ENCODE peak calls at places on chromosomes 5 and 9, in ten cellular contexts. X is GM23248, D is sigmoid colon, H is tibial artery, R is iPS DF 6.9, B is testis, L is ovary, E is prostate gland, V is SK-N-SH, M is spleen. N is an unnamed sample. For H3K36me3 and H3K27me3, the result is how much of the 10 kb centered on the place peaks cover.

GRCh38 chr9:72883867-72884266 is 69.0 kb downstream of the ALDH1A1 start:
- DNase-seq in X (peak), D (no peak), M (no peak), H (no peak), R (no peak), V (no peak), E (no peak), B (no peak), L (no peak), N (no peak)

GRCh38 chr5:28580616-28581015 is 1542.2 kb upstream of the CDH9 start:
- DNase-seq in R (no peak), H (no peak), M (no peak), V (no peak), D (no peak), L (no peak), X (no peak), E (no peak), B (no peak), N (no peak)

GRCh38 chr5:150346592-150346991 is 10.9 kb upstream of the TCOF1 start:
- DNase-seq in B (no peak), V (no peak), E (no peak), M (no peak), L (no peak), X (no peak), R (no peak), D (no peak), H (no peak), N (no peak)

GRCh38 chr5:9269024-9269423 is 276.9 kb downstream of the SEMA5A start:
- DNase-seq in D (no peak), X (peak), H (no peak), L (no peak), V (peak), R (no peak), B (no peak), E (no peak), M (no peak), N (no peak)

GRCh38 chr9:6628714-6629113 is 16.8 kb downstream of the GLDC start:
- DNase-seq in E (no peak), R (no peak), V (no peak), X (no peak), D (no peak), M (no peak), L (no peak), H (no peak), B (no peak), N (no peak)

GRCh38 chr5:102048940-102049339 is 247.1 kb downstream of the SLCO4C1 start:
- DNase-seq in D (no peak), X (no peak), R (no peak), M (no peak), L (no peak), H (no peak), V (peak), B (no peak), E (no peak), N (no peak)

GRCh38 chr5:179241764-179242370 is 103.4 kb downstream of the ADAMTS2 start:
- DNase-seq in E (no peak), R (no peak), H (peak), X (no peak), D (peak), M (peak), B (no peak), L (peak), V (no peak), N (no peak)

GRCh38 chr5:135248801-135249231 is 150.2 kb downstream of the MACROH2A1 start:
- DNase-seq in X (no peak), V (no peak), D (peak), R (no peak), H (no peak), M (peak), E (no peak), L (no peak), B (peak), N (no peak)

GRCh38 chr9:11141357-11141756 is 528.6 kb upstream of the PTPRD start:
- DNase-seq in M (no peak), E (no peak), R (no peak), D (no peak), V (no peak), X (no peak), L (no peak), H (no peak), B (no peak), N (no peak)

GRCh38 chr5:115601709-115602584 is at the start of gene TICAM2:
- DNase-seq in M (peak), R (no peak), V (peak), L (peak), B (peak), E (peak), H (peak), D (peak), X (peak), N (no peak)

DNA sequence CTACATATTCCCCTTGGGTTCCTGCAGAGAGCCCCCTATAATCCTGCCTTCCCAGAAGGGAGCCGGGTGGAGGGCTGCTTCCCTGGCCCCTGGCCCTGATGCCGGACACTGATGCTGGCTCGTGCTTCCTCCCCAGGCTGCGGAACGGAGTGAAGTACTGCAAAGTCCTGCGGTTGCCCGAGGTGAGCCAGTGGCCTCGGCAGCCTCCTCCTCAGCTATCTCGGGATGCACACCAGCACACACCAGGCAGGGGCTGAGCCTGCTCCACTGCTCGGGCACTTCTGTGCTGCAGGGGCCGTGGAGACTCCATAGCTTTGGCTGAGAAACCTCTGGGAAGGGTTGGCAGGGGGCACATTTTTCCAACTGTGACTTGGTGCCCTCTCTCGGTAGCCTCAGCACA is 38.3 kb downstream of the USP20 start:
- DNase-seq in R (no peak), D (no peak), V (no peak), E (no peak), M (no peak), L (no peak), H (no peak), X (no peak), B (no peak), N (no peak)
- H3K36me3 ChIP-seq in R (under half), D (under half), V (under half), E (under half), M (under half), L (under half), H (under half), X (under half), B (under half), N (under half)

GRCh38 chr5:73311291-73312110 is 137.1 kb downstream of the FOXD1 start:
- DNase-seq in M (no peak), V (no peak), E (no peak), L (no peak), D (no peak), H (peak), R (no peak), X (peak), B (no peak), N (peak)

GRCh38 chr5:73312146-73312871 is 136.3 kb downstream of the FOXD1 start:
- DNase-seq in X (peak), V (no peak), H (no peak), D (no peak), E (no peak), L (no peak), R (no peak), B (peak), M (no peak), N (no peak)

GRCh38 chr5:73317523-73317922 is 131.1 kb downstream of the FOXD1 start:
- DNase-seq in X (no peak), H (no peak), L (no peak), V (no peak), E (no peak), D (no peak), M (no peak), B (no peak), R (no peak), N (no peak)

GRCh38 chr5:73314395-73315195 is 134.0 kb downstream of the FOXD1 start:
- DNase-seq in X (no peak), M (no peak), V (no peak), B (no peak), E (no peak), L (no peak), R (no peak), H (no peak), D (no peak), N (no peak)

DNA sequence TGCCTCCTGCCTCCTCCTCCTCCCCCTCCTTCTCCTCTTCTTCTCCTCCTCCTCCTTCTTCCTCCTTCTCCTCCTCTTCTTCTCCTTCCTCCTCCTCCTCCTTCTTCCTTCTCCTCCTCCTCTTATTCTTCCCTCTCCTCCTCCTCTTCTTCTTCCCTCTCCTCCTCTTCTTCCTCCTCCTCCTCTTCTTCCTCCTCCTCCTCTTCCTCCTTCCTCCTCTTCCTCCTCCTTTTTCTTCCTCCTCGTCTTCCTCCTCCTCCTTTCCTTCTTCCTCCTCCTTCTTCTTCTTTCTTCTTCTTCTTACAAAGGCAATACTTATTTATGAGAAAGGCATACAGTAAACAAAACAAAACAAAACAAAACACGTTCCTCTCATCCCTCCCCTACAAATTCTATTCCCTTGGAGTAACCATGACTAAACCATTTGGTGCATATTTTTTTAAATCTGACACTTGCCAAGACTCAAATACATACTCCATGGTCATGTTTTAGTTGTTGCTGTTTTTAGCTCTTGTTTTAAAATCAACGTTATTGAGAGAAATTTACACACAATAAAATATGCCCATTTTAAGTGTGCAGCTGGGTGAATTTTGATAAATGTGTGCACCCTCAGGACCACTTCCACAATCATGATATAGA is 135.6 kb downstream of the FOXD1 start:
- DNase-seq in D (no peak), V (no peak), R (no peak), X (peak), H (no peak), E (no peak), L (no peak), B (no peak), M (no peak), N (no peak)
- H3K27me3 ChIP-seq in D (under half), V (under half), R (under half), X (under half), H (under half), E (under half), L (under half), B (under half), M (half or more), N (under half)

DNA sequence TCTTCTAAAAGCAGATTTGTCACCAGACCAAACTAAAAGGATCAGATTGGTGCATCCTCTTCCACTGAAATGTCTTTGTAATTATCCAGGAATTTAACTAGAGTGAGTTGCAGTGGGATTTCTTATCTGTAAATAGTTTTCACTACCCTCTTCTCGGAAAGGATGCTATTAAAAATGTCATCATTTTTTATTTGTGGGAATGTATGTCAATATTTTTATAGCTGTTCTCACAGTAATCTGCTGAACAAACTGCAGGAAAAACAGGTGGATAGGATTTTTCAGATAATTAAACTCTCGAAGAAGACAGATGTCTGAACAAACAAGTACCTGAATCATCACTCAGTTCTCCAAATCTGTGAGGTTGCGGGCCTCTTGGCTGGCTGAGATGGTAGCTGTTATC is 62.7 kb downstream of the RAB14 start:
- DNase-seq in R (no peak), X (no peak), E (no peak), H (no peak), B (no peak), M (no peak), D (no peak), L (no peak), V (no peak), N (no peak)
- H3K36me3 ChIP-seq in R (under half), X (under half), E (under half), H (half or more), B (under half), M (half or more), D (under half), L (under half), V (half or more), N (under half)

GRCh38 chr5:1868886-1869285 is 13.8 kb downstream of the IRX4 start:
- DNase-seq in M (no peak), X (no peak), D (no peak), B (no peak), V (no peak), R (no peak), E (no peak), L (no peak), H (no peak), N (no peak)
- H3K27me3 ChIP-seq in M (half or more), X (under half), D (under half), B (under half), V (half or more), R (under half), E (under half), L (under half), H (under half), N (under half)

DNA sequence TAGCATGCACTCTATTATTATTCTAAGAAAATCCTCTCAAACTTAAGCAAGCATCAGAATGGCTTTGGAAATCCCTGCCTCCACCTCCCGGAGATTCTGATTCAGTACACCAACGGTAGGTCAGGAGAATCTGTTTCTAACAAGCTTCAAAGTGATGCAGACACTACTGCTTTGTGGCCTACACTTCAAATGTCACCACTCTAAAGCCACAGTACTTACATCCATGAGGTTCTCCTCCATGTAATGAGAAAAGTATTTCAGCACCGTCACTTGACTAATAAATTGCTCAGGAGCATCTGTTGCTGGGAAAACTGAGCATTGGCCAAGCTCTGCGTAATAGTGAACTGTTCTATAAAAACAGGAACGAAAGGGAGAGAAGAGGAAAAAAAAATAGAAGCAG is 4.8 kb downstream of the PLK2 start:
- DNase-seq in B (no peak), V (no peak), H (no peak), D (no peak), L (no peak), R (no peak), E (no peak), X (peak), M (no peak), N (no peak)
- H3K36me3 ChIP-seq in B (under half), V (half or more), H (under half), D (under half), L (under half), R (under half), E (under half), X (half or more), M (under half), N (half or more)

DNA sequence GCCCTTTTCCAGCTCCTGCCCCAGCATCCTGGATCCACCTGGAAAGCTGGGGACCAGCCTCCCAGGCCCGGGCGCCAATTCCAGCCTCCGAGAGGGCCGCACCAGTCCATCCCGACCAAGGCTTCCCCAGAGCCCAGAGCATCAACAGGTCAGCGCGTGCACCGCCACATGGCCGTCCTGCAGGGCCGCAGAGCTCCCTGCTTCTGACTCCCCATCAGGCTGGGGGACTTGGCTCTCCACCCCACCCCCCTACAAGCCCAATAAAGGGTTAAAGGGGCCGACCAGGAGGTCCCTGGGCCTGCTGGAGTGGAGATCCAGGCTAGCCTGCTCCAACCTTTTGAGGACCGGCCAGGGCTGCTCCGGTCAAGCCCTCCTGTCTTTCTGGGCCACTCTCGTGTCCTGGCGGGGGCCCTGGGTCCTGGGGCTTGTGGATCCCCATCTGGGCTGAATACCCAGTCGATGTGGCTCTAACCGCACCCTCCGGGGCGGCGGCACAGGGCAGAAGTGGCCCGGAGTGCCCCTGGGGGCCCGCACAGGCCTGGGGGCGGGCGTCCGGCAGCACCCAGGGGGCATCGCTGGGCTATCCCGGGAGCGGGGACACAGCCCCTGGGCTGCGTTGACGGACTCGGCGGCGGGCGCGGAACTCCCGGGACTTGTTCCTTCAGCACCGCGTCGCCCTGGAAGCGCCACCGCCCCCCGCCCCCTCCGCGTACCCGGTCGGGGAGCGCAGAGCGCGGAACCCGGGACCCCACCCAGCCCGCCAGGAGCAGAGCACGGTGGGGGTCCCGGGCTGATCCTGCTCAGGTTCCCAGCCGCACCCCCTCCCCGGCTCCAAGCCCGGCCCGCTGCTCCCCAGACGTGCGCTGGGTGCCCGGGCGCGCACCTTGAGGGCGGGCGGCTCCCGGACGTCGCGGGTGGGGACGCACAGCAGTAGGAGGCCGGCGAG is 590 bp downstream of the ENTPD2 start:
- DNase-seq in M (no peak), E (no peak), X (no peak), R (no peak), H (no peak), L (peak), D (no peak), B (no peak), V (no peak), N (no peak)
- H3K27me3 ChIP-seq in M (half or more), E (under half), X (under half), R (under half), H (under half), L (under half), D (under half), B (under half), V (under half), N (half or more)

DNA sequence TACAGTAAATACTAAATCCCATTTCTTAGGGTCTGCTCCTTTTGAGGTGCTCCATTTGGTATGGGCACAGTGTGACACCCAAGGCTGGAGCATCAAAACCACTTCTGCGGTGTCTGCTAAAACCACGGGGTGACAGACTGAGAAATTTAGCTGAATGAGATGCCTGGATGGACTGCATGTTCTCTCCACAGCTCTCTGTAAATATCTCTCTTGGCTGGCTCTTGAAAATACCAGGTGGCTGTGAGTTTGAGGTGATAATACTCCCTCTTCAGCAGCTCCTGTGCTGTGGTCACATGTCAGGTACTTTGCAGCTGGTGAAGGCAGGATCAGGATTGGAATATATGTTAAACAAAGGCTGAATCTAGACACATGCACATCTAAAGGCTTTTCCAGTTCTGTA is 93.7 kb upstream of the SIMC1 start:
- DNase-seq in H (no peak), D (no peak), V (no peak), E (no peak), M (no peak), B (no peak), X (no peak), L (no peak), R (no peak), N (no peak)
- H3K36me3 ChIP-seq in H (under half), D (under half), V (under half), E (under half), M (under half), B (under half), X (under half), L (under half), R (under half), N (under half)

GRCh38 chr9:134923466-134923865 is 5.8 kb upstream of the FCN1 start:
- DNase-seq in V (no peak), B (no peak), H (peak), X (no peak), E (no peak), M (no peak), L (no peak), R (no peak), D (no peak), N (no peak)
- H3K27me3 ChIP-seq in V (under half), B (under half), H (under half), X (under half), E (under half), M (under half), L (under half), R (under half), D (under half), N (under half)

DNA sequence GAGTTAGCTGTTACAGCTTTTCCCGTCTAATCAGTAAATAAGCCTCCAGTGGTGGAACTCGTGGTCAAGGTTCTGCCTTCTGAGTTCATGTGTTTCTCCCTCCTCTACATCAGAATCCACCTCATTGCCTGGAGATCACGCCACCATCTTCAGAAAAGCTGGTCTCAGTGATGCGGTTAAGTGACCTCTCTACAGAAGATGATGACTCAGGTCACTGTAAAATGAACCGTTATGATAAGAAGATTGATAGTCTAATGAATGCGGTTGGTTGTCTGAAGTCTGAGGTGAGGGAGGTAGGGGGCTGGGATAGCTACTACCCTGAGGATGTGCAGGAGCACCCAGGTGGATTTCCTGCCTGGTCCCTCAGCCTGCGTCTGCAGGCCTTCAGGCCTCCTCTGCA is 13.3 kb downstream of the ODF2 start:
- DNase-seq in X (no peak), R (no peak), E (no peak), V (no peak), M (no peak), L (no peak), B (no peak), H (no peak), D (no peak), N (no peak)
- H3K36me3 ChIP-seq in X (under half), R (under half), E (under half), V (under half), M (under half), L (under half), B (under half), H (under half), D (under half), N (half or more)

N was measured in NT2/D1.